ENCODE peak calls at places on chromosomes 6 and 20, in eight cellular contexts. H, S, K, Z, J, U, W and G are unnamed samples.

GRCh38 chr20:57282691-57283361 is 16.4 kb upstream of the BMP7 start:
- DNase-seq in J (no peak), U (no peak), K (peak), Z (no peak), H (no peak), S (no peak), W (peak), G (no peak)

GRCh38 chr20:53918949-53919361 is 151.4 kb downstream of the BCAS1 start:
- DNase-seq in S (no peak), K (no peak), Z (no peak), W (no peak), U (no peak), J (no peak), H (no peak), G (no peak)

GRCh38 chr6:99745651-99746050 is 139.0 kb downstream of the PRDM13 start:
- DNase-seq in Z (peak), K (no peak), W (peak), H (no peak), J (no peak), S (no peak), U (no peak), G (no peak)

GRCh38 chr6:67896476-67896875 is 738.6 kb upstream of the ADGRB3 start:
- DNase-seq in H (no peak), J (no peak), W (no peak), U (no peak), S (no peak), K (no peak), Z (peak), G (no peak)

GRCh38 chr20:23273776-23274175 is 76.8 kb upstream of the NXT1 start:
- DNase-seq in H (no peak), S (peak), J (no peak), W (no peak), K (no peak), Z (no peak), U (no peak), G (no peak)

GRCh38 chr6:4384638-4385036 is 249.3 kb upstream of the ECI2 start:
- DNase-seq in U (no peak), W (no peak), Z (no peak), H (no peak), J (no peak), S (no peak), K (no peak), G (no peak)

GRCh38 chr6:83378621-83379388 is 52.0 kb downstream of the ME1 start:
- DNase-seq in S (no peak), K (no peak), H (no peak), J (no peak), U (no peak), W (peak), Z (peak), G (no peak)

GRCh38 chr20:26207237-26207966 is 510.7 kb upstream of the ZNF337 start:
- DNase-seq in Z (no peak), W (no peak), S (no peak), U (no peak), J (no peak), K (no peak), H (no peak), G (no peak)

GRCh38 chr6:161496941-161497340 is 223.1 kb upstream of the AGPAT4 start:
- DNase-seq in U (no peak), H (no peak), J (no peak), W (no peak), Z (no peak), S (no peak), K (no peak), G (no peak)

GRCh38 chr6:97195117-97195516 is 87.9 kb downstream of the MMS22L start:
- DNase-seq in J (no peak), K (no peak), H (no peak), U (no peak), Z (peak), S (no peak), W (no peak), G (no peak)

GRCh38 chr6:37280162-37280895 is 22.4 kb upstream of the TMEM217 start:
- DNase-seq in S (no peak), Z (no peak), H (no peak), W (no peak), K (no peak), J (no peak), U (no peak), G (no peak)

GRCh38 chr6:5246141-5246869 is 14.4 kb downstream of the LYRM4 start:
- DNase-seq in K (no peak), W (no peak), Z (no peak), S (no peak), U (no peak), H (no peak), J (no peak), G (no peak)

GRCh38 chr6:170135821-170136471 is 154.9 kb downstream of the DLL1 start:
- DNase-seq in S (peak), J (no peak), U (no peak), H (no peak), Z (no peak), W (no peak), K (no peak), G (no peak)

GRCh38 chr6:7257521-7258230 is 55.3 kb downstream of the SSR1 start:
- DNase-seq in S (no peak), K (no peak), H (no peak), Z (no peak), J (no peak), W (no peak), U (no peak), G (no peak)

GRCh38 chr20:35648836-35649235 is 15.9 kb downstream of the CPNE1 start:
- DNase-seq in S (no peak), H (no peak), U (no peak), Z (peak), J (no peak), W (no peak), K (no peak), G (peak)

GRCh38 chr6:93417421-93417996 is 1.9 kb downstream of the EPHA7 start:
- DNase-seq in W (peak), K (peak), H (no peak), U (no peak), S (peak), J (peak), Z (peak), G (peak)

GRCh38 chr6:107679457-107679856 is 144.7 kb downstream of the SCML4 start:
- DNase-seq in W (peak), J (no peak), U (no peak), H (no peak), K (no peak), S (no peak), Z (peak), G (peak)

GRCh38 chr20:45833030-45833882 is at the start of gene SNX21:
- DNase-seq in K (peak), Z (peak), W (peak), J (peak), S (peak), H (peak), U (no peak), G (peak)

GRCh38 chr6:82396964-82397761 is 33.5 kb downstream of the TPBG start:
- DNase-seq in K (no peak), W (peak), S (no peak), J (no peak), H (no peak), Z (peak), U (no peak), G (peak)

GRCh38 chr6:39416026-39416425 is 93.5 kb upstream of the KCNK16 start:
- DNase-seq in U (no peak), J (no peak), W (no peak), S (no peak), Z (no peak), H (no peak), K (no peak), G (no peak)

GRCh38 chr6:116570856-116571682 is at the start of gene RWDD1:
- DNase-seq in H (peak), S (peak), K (peak), Z (peak), W (peak), U (peak), J (peak), G (peak)

GRCh38 chr6:11750682-11751081 is 27.9 kb downstream of the ADTRP start:
- DNase-seq in H (no peak), U (no peak), K (no peak), Z (no peak), J (no peak), S (no peak), W (no peak), G (peak)

GRCh38 chr6:40586800-40587201 is 363 bp downstream of the LRFN2 start:
- DNase-seq in Z (no peak), K (no peak), H (peak), J (peak), W (peak), U (no peak), S (no peak), G (no peak)

GRCh38 chr6:36786055-36786675 is 53.1 kb downstream of the CPNE5 start:
- DNase-seq in S (no peak), W (no peak), U (no peak), K (no peak), H (no peak), J (no peak), Z (no peak), G (no peak)

GRCh38 chr6:16712931-16713484 is 48.3 kb downstream of the ATXN1 start:
- DNase-seq in W (peak), S (no peak), J (no peak), H (no peak), Z (peak), U (no peak), K (no peak), G (peak)